ENCODE peak calls at places on chromosomes 7 and 10, in nine cellular contexts. M is H9; H is CD4-positive, CD25-positive, alpha-beta regulatory T cell; Y is psoas muscle; O is GM23248; X is effector memory CD4-positive, alpha-beta T cell; F is CD4-positive, alpha-beta T cell; A is cardiac muscle cell; C is mammary epithelial cell. K is an unnamed sample.

GRCh38 chr7:132437730-132438129 is 138.5 kb downstream of the PLXNA4 start:
- DNase-seq in C (no peak), H (no peak), A (peak; percentile 80), X (no peak), O (no peak), Y (no peak), F (no peak), M (no peak), K (no peak)

GRCh38 chr7:107047902-107048782 is 3.6 kb downstream of the PRKAR2B start:
- DNase-seq in M (peak; percentile 55), A (no peak), X (no peak), Y (no peak), O (no peak), F (no peak), C (no peak), H (no peak), K (no peak)

GRCh38 chr10:86535057-86535882 is 13.7 kb upstream of the WAPL start:
- DNase-seq in F (peak; percentile 16), X (no peak), A (peak; percentile 55), Y (peak; percentile 89), C (no peak), O (peak; percentile 75), M (peak; percentile 83), H (peak; percentile 22), K (no peak)

GRCh38 chr7:91557789-91558396 is 293.7 kb downstream of the FZD1 start:
- DNase-seq in C (peak; percentile 98), M (no peak), F (no peak), A (no peak), O (peak; percentile 92), Y (no peak), X (no peak), H (no peak), K (peak; percentile 96)

GRCh38 chr7:113904521-113904920 is 14.3 kb downstream of the PPP1R3A start:
- DNase-seq in Y (no peak), F (no peak), C (no peak), M (no peak), X (no peak), H (no peak), A (no peak), O (no peak), K (no peak)

GRCh38 chr10:60910543-60910942 is 33.4 kb downstream of the RHOBTB1 start:
- DNase-seq in F (no peak), M (no peak), A (no peak), O (no peak), Y (no peak), C (no peak), H (no peak), X (no peak), K (no peak)

GRCh38 chr10:103795634-103796265 is 59.6 kb downstream of the SH3PXD2A start:
- DNase-seq in C (no peak), O (peak; percentile 41), A (no peak), F (no peak), Y (no peak), H (no peak), M (no peak), X (no peak), K (no peak)

GRCh38 chr7:49125246-49125645 is 200.9 kb downstream of the CDC14C start:
- DNase-seq in O (no peak), H (no peak), X (no peak), A (no peak), F (no peak), C (no peak), Y (no peak), M (no peak), K (no peak)

GRCh38 chr10:22805304-22805703 is 90.9 kb upstream of the PIP4K2A start:
- DNase-seq in A (no peak), M (no peak), Y (no peak), C (no peak), O (peak; percentile 73), X (no peak), H (no peak), F (no peak), K (no peak)

GRCh38 chr10:74585231-74586087 is 240.9 kb upstream of the KAT6B start:
- DNase-seq in C (peak; percentile 31), H (peak; percentile 11), Y (no peak), A (no peak), X (peak; percentile 25), M (no peak), O (peak; percentile 29), F (peak; percentile 18), K (no peak)

GRCh38 chr10:98815039-98815660 is 368.4 kb upstream of the HPS1 start:
- DNase-seq in A (no peak), O (no peak), F (no peak), X (no peak), Y (no peak), C (no peak), H (no peak), M (peak; percentile 31), K (no peak)

GRCh38 chr10:85602713-85603112 is 763.9 kb downstream of the GRID1 start:
- DNase-seq in M (peak; percentile 3), F (no peak), O (no peak), H (no peak), Y (no peak), X (no peak), C (no peak), A (no peak), K (no peak)

GRCh38 chr7:151776876-151777510 is 99.9 kb downstream of the PRKAG2 start:
- DNase-seq in C (no peak), X (no peak), M (no peak), H (no peak), Y (no peak), A (no peak), F (no peak), O (no peak), K (no peak)

GRCh38 chr10:3095373-3096139 is 28.2 kb downstream of the PFKP start:
- DNase-seq in F (no peak), C (peak; percentile 98), X (no peak), H (no peak), O (peak; percentile 99), Y (no peak), A (no peak), M (no peak), K (peak; percentile 94)

GRCh38 chr7:106049139-106049725 is 62.9 kb downstream of the SYPL1 start:
- DNase-seq in A (no peak), X (no peak), H (no peak), Y (no peak), M (no peak), C (no peak), O (no peak), F (no peak), K (no peak)

GRCh38 chr7:93923291-93923690 is 1.8 kb downstream of the GNG11 start:
- DNase-seq in O (no peak), C (no peak), A (no peak), X (no peak), Y (no peak), H (no peak), F (no peak), M (no peak), K (no peak)

GRCh38 chr10:15824498-15824897 is 35.8 kb downstream of the MINDY3 start:
- DNase-seq in X (no peak), M (no peak), F (no peak), H (no peak), C (no peak), Y (no peak), O (peak; percentile 47), A (no peak), K (no peak)

GRCh38 chr10:68813554-68813953 is 13.8 kb upstream of the STOX1 start:
- DNase-seq in O (no peak), X (no peak), H (no peak), C (no peak), F (no peak), Y (no peak), M (no peak), A (no peak), K (no peak)

GRCh38 chr10:115996031-115996430 is 277.0 kb downstream of the GFRA1 start:
- DNase-seq in A (no peak), C (no peak), H (no peak), X (no peak), O (no peak), F (no peak), Y (no peak), M (no peak), K (no peak)

GRCh38 chr10:72690071-72690755 is 1.7 kb upstream of the MCU start:
- DNase-seq in C (no peak), H (no peak), Y (no peak), X (no peak), F (no peak), O (no peak), A (no peak), M (no peak), K (no peak)

GRCh38 chr7:21806388-21806787 is 139.3 kb downstream of the CDCA7L start:
- DNase-seq in Y (no peak), F (no peak), C (no peak), A (no peak), X (no peak), H (no peak), O (no peak), M (no peak), K (no peak)
- H3K27ac ChIP-seq in Y (no peak overlapping the region), F (no peak overlapping the region), C (no peak overlapping the region), A (no peak overlapping the region), X (no peak overlapping the region), H (no peak overlapping the region), O (no peak overlapping the region), M (no peak overlapping the region), K (no peak overlapping the region)

DNA sequence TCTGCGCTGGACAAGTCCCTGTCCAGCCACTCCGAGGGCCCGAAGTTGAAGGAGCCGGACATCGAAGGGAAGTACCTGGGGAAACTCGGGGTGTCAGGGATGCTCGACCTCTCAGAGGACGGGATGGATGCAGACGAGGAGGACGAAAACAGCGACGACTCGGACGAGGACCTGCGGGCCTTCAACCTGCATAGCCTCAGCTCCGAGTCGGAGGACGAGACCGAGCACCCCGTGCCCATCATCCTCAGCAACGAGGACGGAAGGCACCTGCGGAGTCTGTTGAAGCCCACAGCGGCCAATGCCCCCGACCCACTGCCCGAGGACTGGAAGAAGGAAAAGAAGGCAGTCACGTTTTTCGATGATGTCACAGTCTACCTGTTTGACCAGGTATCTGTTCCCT is 17.1 kb upstream of the BHLHA15 start:
- DNase-seq in O (no peak), X (no peak), F (no peak), Y (no peak), A (no peak), H (no peak), C (no peak), M (no peak), K (no peak)
- H3K27ac ChIP-seq in O (no peak overlapping the region), X (no peak overlapping the region), F (no peak overlapping the region), Y (no peak overlapping the region), A (no peak overlapping the region), H (no peak overlapping the region), C (no peak overlapping the region), M (no peak overlapping the region), K (no peak overlapping the region)

DNA sequence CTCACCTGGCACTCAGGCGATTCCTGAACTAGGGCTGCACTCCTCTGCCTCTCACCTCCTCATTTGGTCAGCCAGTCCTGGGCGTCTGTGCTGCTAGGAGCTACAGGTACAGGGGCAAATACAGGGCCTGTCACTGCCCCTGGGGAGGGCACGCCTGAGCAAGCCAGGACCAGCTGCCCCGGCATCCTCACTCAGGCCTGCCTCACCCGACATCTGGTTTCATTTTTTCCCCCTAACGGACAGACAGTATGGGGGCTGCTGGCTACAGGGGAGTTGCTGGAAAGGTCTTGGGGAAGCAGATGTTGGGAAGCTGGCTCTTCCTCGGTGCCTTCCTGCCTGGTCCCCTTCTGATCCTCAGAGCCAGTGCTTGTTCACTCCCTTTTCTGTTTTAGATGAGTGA is 77.3 kb upstream of the PPIF start:
- DNase-seq in H (no peak), F (no peak), M (no peak), C (no peak), X (no peak), Y (no peak), A (no peak), O (no peak), K (no peak)
- H3K27ac ChIP-seq in H (no peak overlapping the region), F (no peak overlapping the region), M (no peak overlapping the region), C (no peak overlapping the region), X (no peak overlapping the region), Y (no peak overlapping the region), A (peak overlapping the region; percentile 74), O (peak overlapping the region; percentile 97), K (no peak overlapping the region)

GRCh38 chr7:129889133-129889854 is 63.5 kb downstream of the UBE2H start:
- DNase-seq in A (no peak), H (no peak), Y (no peak), X (no peak), C (no peak), O (no peak), M (no peak), F (no peak), K (no peak)
- H3K27ac ChIP-seq in A (peak overlapping the region; percentile 77), H (no peak overlapping the region), Y (peak overlapping the region; percentile 25), X (no peak overlapping the region), C (no peak overlapping the region), O (no peak overlapping the region), M (no peak overlapping the region), F (no peak overlapping the region), K (no peak overlapping the region)